ENCODE peak calls at places on chromosomes 4 and X, in four cellular contexts. One of them, this sample, is unnamed.

GRCh38 chrX:12975999-12976558 is 1.2 kb downstream of the TMSB4X start:
- DNase-seq in naive thymus-derived CD8-positive, alpha-beta T cell: peak; percentile 46
- DNase-seq in nucleus accumbens: no peak
- DNase-seq in substantia nigra: peak; percentile 2
- DNase-seq in this sample: no peak

GRCh38 chr4:900073-900472 is 32.0 kb downstream of the GAK start:
- DNase-seq in substantia nigra: no peak
- DNase-seq in naive thymus-derived CD8-positive, alpha-beta T cell: no peak
- DNase-seq in nucleus accumbens: no peak
- DNase-seq in this sample: no peak

GRCh38 chr4:79223993-79224776 is 101.7 kb downstream of the NAA11 start:
- DNase-seq in substantia nigra: no peak
- DNase-seq in naive thymus-derived CD8-positive, alpha-beta T cell: no peak
- DNase-seq in nucleus accumbens: no peak
- DNase-seq in this sample: no peak

GRCh38 chr4:38860788-38861424 is 4.3 kb upstream of the TLR6 start:
- DNase-seq in substantia nigra: no peak
- DNase-seq in naive thymus-derived CD8-positive, alpha-beta T cell: peak; percentile 61
- DNase-seq in nucleus accumbens: no peak
- DNase-seq in this sample: no peak

GRCh38 chr4:139297001-139297410 is 4.3 kb upstream of the NAA15 start:
- DNase-seq in naive thymus-derived CD8-positive, alpha-beta T cell: no peak
- DNase-seq in substantia nigra: no peak
- DNase-seq in nucleus accumbens: no peak
- DNase-seq in this sample: no peak

GRCh38 chr4:42570221-42570620 is 86.7 kb downstream of the ATP8A1 start:
- DNase-seq in substantia nigra: peak; percentile 37
- DNase-seq in naive thymus-derived CD8-positive, alpha-beta T cell: no peak
- DNase-seq in nucleus accumbens: peak; percentile 87
- DNase-seq in this sample: peak; percentile 86

GRCh38 chr4:70678383-70678999 is 9.8 kb upstream of the UTP3 start:
- DNase-seq in substantia nigra: no peak
- DNase-seq in naive thymus-derived CD8-positive, alpha-beta T cell: no peak
- DNase-seq in nucleus accumbens: no peak
- DNase-seq in this sample: no peak

GRCh38 chr4:52863324-52863723 is 1.2 kb downstream of the RASL11B start:
- DNase-seq in nucleus accumbens: no peak
- DNase-seq in substantia nigra: no peak
- DNase-seq in naive thymus-derived CD8-positive, alpha-beta T cell: no peak
- DNase-seq in this sample: no peak

GRCh38 chr4:148207074-148207473 is 235.1 kb downstream of the NR3C2 start:
- DNase-seq in substantia nigra: no peak
- DNase-seq in naive thymus-derived CD8-positive, alpha-beta T cell: no peak
- DNase-seq in nucleus accumbens: no peak
- DNase-seq in this sample: no peak

GRCh38 chrX:115579786-115580294 is 18.9 kb downstream of the PLS3 start:
- DNase-seq in nucleus accumbens: no peak
- DNase-seq in substantia nigra: no peak
- DNase-seq in naive thymus-derived CD8-positive, alpha-beta T cell: no peak
- DNase-seq in this sample: no peak

GRCh38 chrX:82692991-82693390 is 815.1 kb upstream of the POU3F4 start:
- DNase-seq in naive thymus-derived CD8-positive, alpha-beta T cell: no peak
- DNase-seq in substantia nigra: no peak
- DNase-seq in nucleus accumbens: no peak
- DNase-seq in this sample: no peak

GRCh38 chr4:103802766-103803165 is 83.0 kb upstream of the TACR3 start:
- DNase-seq in substantia nigra: no peak
- DNase-seq in nucleus accumbens: no peak
- DNase-seq in naive thymus-derived CD8-positive, alpha-beta T cell: no peak
- DNase-seq in this sample: no peak

GRCh38 chr4:6225469-6225868 is 25.1 kb upstream of the JAKMIP1 start:
- DNase-seq in naive thymus-derived CD8-positive, alpha-beta T cell: no peak
- DNase-seq in substantia nigra: no peak
- DNase-seq in nucleus accumbens: no peak
- DNase-seq in this sample: peak; percentile 36

GRCh38 chrX:9646471-9647038 is 119.1 kb downstream of the GPR143 start:
- DNase-seq in naive thymus-derived CD8-positive, alpha-beta T cell: no peak
- DNase-seq in substantia nigra: no peak
- DNase-seq in nucleus accumbens: peak; percentile 51
- DNase-seq in this sample: no peak